ENCODE peak calls at places on chromosome 7, in seven cellular contexts. X, J, Q, B, Z, Y and E are unnamed samples.

GRCh38 chr7:45224832-45225231 is 67.2 kb downstream of the RAMP3 start:
- DNase-seq in X (no peak), J (no peak), Q (no peak), B (no peak), Z (no peak), Y (no peak), E (no peak)

GRCh38 chr7:25391295-25391861 is 163.1 kb upstream of the NPVF start:
- DNase-seq in X (peak), J (no peak), Q (peak), B (no peak), Z (no peak), Y (peak), E (no peak)

GRCh38 chr7:30184804-30185487 is 50.2 kb downstream of the MTURN start:
- DNase-seq in X (no peak), J (no peak), Q (no peak), B (no peak), Z (no peak), Y (no peak), E (peak)

GRCh38 chr7:22653981-22654380 is 73.0 kb upstream of the IL6 start:
- DNase-seq in X (no peak), J (no peak), Q (peak), B (no peak), Z (no peak), Y (peak), E (no peak)

GRCh38 chr7:107327986-107328569 is 141.8 kb upstream of the GPR22 start:
- DNase-seq in X (no peak), J (no peak), Q (peak), B (no peak), Z (no peak), Y (no peak), E (no peak)

GRCh38 chr7:137038706-137039105 is 170.3 kb downstream of the CHRM2 start:
- DNase-seq in X (no peak), J (no peak), Q (no peak), B (no peak), Z (no peak), Y (no peak), E (no peak)

GRCh38 chr7:113321201-113321600 is 202.8 kb upstream of the SMIM30 start:
- DNase-seq in X (peak), J (no peak), Q (peak), B (no peak), Z (no peak), Y (no peak), E (no peak)

GRCh38 chr7:69115788-69116187 is 482.5 kb upstream of the AUTS2 start:
- DNase-seq in X (peak), J (no peak), Q (no peak), B (no peak), Z (no peak), Y (no peak), E (no peak)

GRCh38 chr7:21353388-21353780 is 74.5 kb upstream of the SP4 start:
- DNase-seq in X (no peak), J (no peak), Q (no peak), B (no peak), Z (no peak), Y (no peak), E (no peak)

GRCh38 chr7:152869041-152869676 is 109.6 kb downstream of the ACTR3B start:
- DNase-seq in X (no peak), J (no peak), Q (no peak), B (no peak), Z (no peak), Y (no peak), E (no peak)

GRCh38 chr7:117375380-117375779 is 51.9 kb downstream of the ASZ1 start:
- DNase-seq in X (no peak), J (no peak), Q (peak), B (no peak), Z (no peak), Y (no peak), E (no peak)

GRCh38 chr7:6186578-6186977 is 85.8 kb downstream of the CYTH3 start:
- DNase-seq in X (no peak), J (no peak), Q (no peak), B (no peak), Z (no peak), Y (no peak), E (no peak)

GRCh38 chr7:108235451-108236061 is 105.4 kb upstream of the LAMB4 start:
- DNase-seq in X (peak), J (no peak), Q (peak), B (no peak), Z (no peak), Y (no peak), E (no peak)

GRCh38 chr7:4157651-4158050 is 524.4 kb upstream of the FOXK1 start:
- DNase-seq in X (no peak), J (no peak), Q (no peak), B (no peak), Z (no peak), Y (no peak), E (no peak)

GRCh38 chr7:106772655-106773108 is 92.4 kb upstream of the PIK3CG start:
- DNase-seq in X (peak), J (no peak), Q (peak), B (no peak), Z (no peak), Y (no peak), E (no peak)

GRCh38 chr7:128974241-128974934 is 36.7 kb downstream of the IRF5 start:
- DNase-seq in X (no peak), J (no peak), Q (peak), B (no peak), Z (no peak), Y (no peak), E (no peak)

GRCh38 chr7:17031903-17032551 is 150.2 kb upstream of the AGR3 start:
- DNase-seq in X (no peak), J (no peak), Q (no peak), B (no peak), Z (no peak), Y (no peak), E (no peak)

GRCh38 chr7:43572516-43573049 is 10.3 kb upstream of the STK17A start:
- DNase-seq in X (peak), J (no peak), Q (peak), B (peak), Z (peak), Y (no peak), E (peak)

GRCh38 chr7:23226841-23227450 is 19.6 kb upstream of the GPNMB start:
- DNase-seq in X (no peak), J (no peak), Q (no peak), B (no peak), Z (no peak), Y (no peak), E (no peak)

GRCh38 chr7:46463170-46463569 is 542.1 kb upstream of the IGFBP3 start:
- DNase-seq in X (no peak), J (no peak), Q (no peak), B (no peak), Z (no peak), Y (no peak), E (no peak)

GRCh38 chr7:100472854-100473499 is 6.0 kb downstream of the TSC22D4 start:
- DNase-seq in X (peak), J (no peak), Q (peak), B (no peak), Z (no peak), Y (no peak), E (no peak)

GRCh38 chr7:54799792-54800191 is 40.8 kb upstream of the SEC61G start:
- DNase-seq in X (no peak), J (no peak), Q (peak), B (no peak), Z (no peak), Y (no peak), E (no peak)

GRCh38 chr7:70498633-70499032 is 633.3 kb upstream of the GALNT17 start:
- DNase-seq in X (no peak), J (no peak), Q (no peak), B (no peak), Z (no peak), Y (no peak), E (no peak)

GRCh38 chr7:6448943-6449543 is 1.3 kb upstream of the DAGLB start:
- DNase-seq in X (no peak), J (peak), Q (no peak), B (no peak), Z (no peak), Y (no peak), E (no peak)

GRCh38 chr7:97845622-97846203 is 26.5 kb downstream of the ASNS start:
- DNase-seq in X (peak), J (no peak), Q (peak), B (no peak), Z (no peak), Y (peak), E (no peak)

GRCh38 chr7:98267305-98267704 is 14.2 kb upstream of the BRI3 start:
- DNase-seq in X (no peak), J (no peak), Q (no peak), B (no peak), Z (no peak), Y (no peak), E (no peak)

GRCh38 chr7:38893061-38893460 is 15.9 kb downstream of the VPS41 start:
- DNase-seq in X (no peak), J (no peak), Q (no peak), B (no peak), Z (no peak), Y (no peak), E (no peak)